ENCODE peak calls at places on chromosomes 13 and 19, in seven cellular contexts. Z is IMR-90; C is glutamatergic neuron; I is activated naive CD8-positive, alpha-beta T cell treated with anti-CD3 and anti-CD28 coated beads for 36 hours; H is AG04449; T is AG08395; Y is ovary. W is an unnamed sample.

GRCh38 chr13:101146101-101146898 is 270.0 kb downstream of the NALCN start:
- DNase-seq in Z (peak), C (no peak), I (no peak), H (no peak), T (no peak), Y (no peak), W (no peak)

GRCh38 chr13:110521946-110522345 is 39.6 kb downstream of the RAB20 start:
- DNase-seq in Z (no peak), C (no peak), I (no peak), H (no peak), T (no peak), Y (no peak), W (no peak)

GRCh38 chr13:110238795-110239194 is 68.2 kb downstream of the COL4A1 start:
- DNase-seq in Z (no peak), C (no peak), I (no peak), H (no peak), T (peak), Y (no peak), W (no peak)

GRCh38 chr19:45442927-45443461 is 19.3 kb upstream of the ERCC1 start:
- DNase-seq in Z (peak), C (no peak), I (no peak), H (no peak), T (no peak), Y (no peak), W (peak)

GRCh38 chr19:3773814-3774515 is 1.9 kb upstream of the RAX2 start:
- DNase-seq in Z (no peak), C (no peak), I (no peak), H (no peak), T (no peak), Y (no peak), W (no peak)

GRCh38 chr19:17475541-17476115 is 5.3 kb downstream of the SLC27A1 start:
- DNase-seq in Z (peak), C (no peak), I (no peak), H (no peak), T (peak), Y (no peak), W (peak)

GRCh38 chr19:33795370-33796163 is 1.1 kb upstream of the KCTD15 start:
- DNase-seq in Z (peak), C (peak), I (peak), H (no peak), T (peak), Y (peak), W (peak)

GRCh38 chr19:5890099-5890498 is 13.5 kb downstream of the NDUFA11 start:
- DNase-seq in Z (no peak), C (no peak), I (no peak), H (no peak), T (no peak), Y (no peak), W (no peak)

GRCh38 chr19:39765091-39766076 is 13.3 kb upstream of the LEUTX start:
- DNase-seq in Z (peak), C (peak), I (no peak), H (no peak), T (peak), Y (no peak), W (no peak)

W was measured in Right ventricle myocardium superior.